ENCODE peak calls at places on chromosome 21, in six cellular contexts. O is ureter; Y is activated naive CD4-positive, alpha-beta T cell treated with anti-CD3 and anti-CD28 coated beads for 36 hours; N is AG04450; R is NCI-H1092; M is HTR-8/SVneo. T is an unnamed sample.

GRCh38 chr21:42144679-42145568 is 73.8 kb downstream of the UMODL1 start:
- DNase-seq in R (no peak), M (no peak), N (no peak), O (no peak), Y (no peak), T (no peak)

GRCh38 chr21:27213328-27213727 is 246.4 kb upstream of the ADAMTS5 start:
- DNase-seq in R (no peak), M (no peak), N (no peak), Y (no peak), O (no peak), T (peak; percentile 27)

GRCh38 chr21:36028127-36029069 is 31.9 kb downstream of the SETD4 start:
- DNase-seq in R (peak; percentile 70), O (peak; percentile 77), Y (peak; percentile 78), M (peak; percentile 87), N (peak; percentile 52), T (peak; percentile 71)

GRCh38 chr21:36769051-36769867 is 70.3 kb downstream of the SIM2 start:
- DNase-seq in O (no peak), Y (no peak), R (no peak), M (no peak), N (no peak), T (peak; percentile 67)

GRCh38 chr21:41071410-41071809 is 96.5 kb upstream of the BACE2 start:
- DNase-seq in M (no peak), O (no peak), Y (peak; percentile 8), R (peak; percentile 23), N (no peak), T (no peak)

GRCh38 chr21:42124081-42124480 is 53.0 kb downstream of the UMODL1 start:
- DNase-seq in Y (no peak), N (no peak), M (no peak), R (no peak), O (no peak), T (no peak)

GRCh38 chr21:34846601-34847112 is 177.9 kb downstream of the CLIC6 start:
- DNase-seq in N (peak; percentile 61), M (peak; percentile 53), R (no peak), Y (no peak), O (no peak), T (peak; percentile 95)

GRCh38 chr21:28704746-28705145 is 287.9 kb downstream of the LTN1 start:
- DNase-seq in M (no peak), Y (no peak), N (no peak), R (no peak), O (peak; percentile 47), T (peak; percentile 59)

GRCh38 chr21:26966360-26966977 is 419 bp downstream of the ADAMTS5 start:
- DNase-seq in M (no peak), O (peak; percentile 45), N (no peak), R (no peak), Y (no peak), T (no peak)

GRCh38 chr21:38787461-38788274 is 18.1 kb upstream of the ETS2 start:
- DNase-seq in M (peak; percentile 65), N (no peak), Y (no peak), R (no peak), O (peak; percentile 82), T (peak; percentile 99)

GRCh38 chr21:40516336-40516735 is 330.6 kb downstream of the DSCAM start:
- DNase-seq in Y (no peak), O (no peak), N (no peak), R (no peak), M (no peak), T (no peak)

GRCh38 chr21:45574081-45574501 is 31.9 kb upstream of the SLC19A1 start:
- DNase-seq in Y (no peak), O (peak; percentile 42), M (no peak), N (no peak), R (no peak), T (no peak)

GRCh38 chr21:41651396-41651795 is 115.5 kb downstream of the RIPK4 start:
- DNase-seq in R (no peak), O (no peak), M (no peak), N (no peak), Y (no peak), T (no peak)

GRCh38 chr21:34836103-34836932 is 167.5 kb downstream of the CLIC6 start:
- DNase-seq in O (peak; percentile 80), R (no peak), N (peak; percentile 99), Y (peak; percentile 57), M (peak; percentile 38), T (peak; percentile 100)

GRCh38 chr21:39805983-39806382 is 61.0 kb downstream of the IGSF5 start:
- DNase-seq in M (no peak), Y (no peak), O (no peak), N (no peak), R (no peak), T (no peak)

GRCh38 chr21:46112731-46113215 is 14.9 kb downstream of the COL6A2 start:
- DNase-seq in N (no peak), Y (peak; percentile 1), O (no peak), R (no peak), M (no peak), T (no peak)

GRCh38 chr21:35775778-35776515 is 284.4 kb downstream of the SETD4 start:
- DNase-seq in R (no peak), O (no peak), N (no peak), M (no peak), Y (no peak), T (no peak)

GRCh38 chr21:25898671-25899070 is 163.9 kb downstream of the GABPA start:
- DNase-seq in M (no peak), R (no peak), Y (no peak), N (no peak), O (no peak), T (peak; percentile 9)